ENCODE peak calls at places on chromosomes 4 and X, in four cellular contexts. O is WERI-Rb-1, H is lower leg skin, F is fibroblast of mammary gland. E is an unnamed sample.

GRCh38 chrX:39814391-39814790 is 283.4 kb downstream of the BCOR start:
- DNase-seq in O (peak), H (no peak), F (peak), E (peak)

GRCh38 chr4:38967260-38968095 is 64.7 kb downstream of the TMEM156 start:
- DNase-seq in O (no peak), H (no peak), F (peak), E (no peak)

GRCh38 chr4:146278986-146279385 is 64.6 kb downstream of the REELD1 start:
- DNase-seq in O (no peak), H (no peak), F (peak), E (no peak)

GRCh38 chr4:10085828-10086505 is 30.6 kb downstream of the WDR1 start:
- DNase-seq in O (no peak), H (no peak), F (no peak), E (no peak)

GRCh38 chrX:3638280-3638873 is 75.1 kb downstream of the PRKX start:
- DNase-seq in O (peak), H (no peak), F (peak), E (peak)

GRCh38 chr4:105399535-105400161 is 74.2 kb downstream of the PPA2 start:
- DNase-seq in O (no peak), H (no peak), F (peak), E (no peak)

GRCh38 chr4:1216076-1216614 is 32.8 kb downstream of the CTBP1 start:
- DNase-seq in O (no peak), H (no peak), F (no peak), E (no peak)

GRCh38 chrX:9464435-9465371 is at the start of gene TBL1X:
- DNase-seq in O (peak), H (peak), F (peak), E (no peak)

GRCh38 chr4:185304944-185305690 is 90.6 kb downstream of the LRP2BP start:
- DNase-seq in O (peak), H (no peak), F (peak), E (peak)

GRCh38 chr4:48341776-48342558 is 638 bp downstream of the SLAIN2 start:
- DNase-seq in O (peak), H (no peak), F (no peak), E (peak)

GRCh38 chrX:43813898-43814297 is 68.4 kb downstream of the MAOB start:
- DNase-seq in O (peak), H (no peak), F (peak), E (peak)

GRCh38 chr4:99201687-99202086 is 17.4 kb downstream of the ADH6 start:
- DNase-seq in O (no peak), H (no peak), F (peak), E (peak)

GRCh38 chr4:16289872-16290554 is 63.7 kb upstream of the TAPT1 start:
- DNase-seq in O (no peak), H (no peak), F (peak), E (peak)

GRCh38 chr4:46844325-46844917 is 64.6 kb downstream of the COX7B2 start:
- DNase-seq in O (peak), H (peak), F (peak), E (peak)

GRCh38 chrX:18291006-18291545 is 63.4 kb downstream of the SCML2 start:
- DNase-seq in O (no peak), H (no peak), F (peak), E (no peak)

GRCh38 chrX:78322863-78323262 is 4.5 kb downstream of the CYSLTR1 start:
- DNase-seq in O (no peak), H (no peak), F (no peak), E (no peak)
- H3K4me3 ChIP-seq in O (no peak), H (no peak), F (no peak), E (no peak)

GRCh38 chr4:128573781-128574508 is 235.6 kb upstream of the JADE1 start:
- DNase-seq in O (no peak), H (no peak), F (peak), E (no peak)
- H3K4me3 ChIP-seq in O (no peak), H (no peak), F (no peak), E (no peak)

GRCh38 chr4:155854597-155855226 is 11.4 kb downstream of the ASIC5 start:
- DNase-seq in O (no peak), H (no peak), F (peak), E (no peak)
- H3K4me3 ChIP-seq in O (no peak), H (no peak), F (no peak), E (no peak)

GRCh38 chr4:30833206-30833605 is 113.0 kb downstream of the PCDH7 start:
- DNase-seq in O (no peak), H (no peak), F (no peak), E (no peak)
- H3K4me3 ChIP-seq in O (no peak), H (no peak), F (no peak), E (no peak)

GRCh38 chr4:2819244-2820215 is 24.1 kb upstream of the ADD1 start:
- DNase-seq in O (no peak), H (no peak), F (no peak), E (no peak)
- H3K4me3 ChIP-seq in O (peak), H (no peak), F (no peak), E (peak)